ENCODE peak calls at places on chromosome 5, in nine cellular contexts. O, W, L, Z, V, N, S, E and Q are unnamed samples.

GRCh38 chr5:68730220-68731010 is 363.4 kb upstream of the SLC30A5 start:
- DNase-seq in L (peak), E (peak), N (no peak), V (peak), O (no peak), S (peak), Z (no peak), W (peak), Q (peak)

GRCh38 chr5:42798284-42799240 is 13.1 kb downstream of the SELENOP start:
- DNase-seq in E (no peak), Z (no peak), L (no peak), V (no peak), O (no peak), S (no peak), N (no peak), W (no peak), Q (no peak)

GRCh38 chr5:43007246-43007910 is 32.7 kb downstream of the ANXA2R start:
- DNase-seq in O (no peak), Z (peak), E (peak), S (peak), W (no peak), N (peak), V (peak), L (peak), Q (no peak)

GRCh38 chr5:179765400-179765799 is 28.4 kb upstream of the LTC4S start:
- DNase-seq in S (peak), L (peak), W (no peak), N (no peak), Z (no peak), O (peak), V (peak), E (peak), Q (peak)

GRCh38 chr5:99355881-99356280 is 427.1 kb upstream of the CHD1 start:
- DNase-seq in L (no peak), S (no peak), Z (no peak), N (no peak), E (no peak), V (peak), O (no peak), W (no peak), Q (no peak)

GRCh38 chr5:79070002-79070567 is 518 bp downstream of the BHMT2 start:
- DNase-seq in N (no peak), E (peak), L (no peak), W (no peak), Z (no peak), O (no peak), V (no peak), S (no peak), Q (no peak)

GRCh38 chr5:160245506-160246100 is 16.3 kb downstream of the FABP6 start:
- DNase-seq in O (no peak), Z (no peak), S (no peak), E (no peak), W (peak), L (no peak), V (no peak), N (no peak), Q (no peak)

GRCh38 chr5:42951169-42951846 is 88.8 kb downstream of the ANXA2R start:
- DNase-seq in W (no peak), Z (peak), V (no peak), S (peak), L (peak), N (peak), O (no peak), E (peak), Q (no peak)

GRCh38 chr5:107129051-107129450 is 541.7 kb downstream of the EFNA5 start:
- DNase-seq in O (no peak), L (no peak), N (no peak), E (no peak), W (no peak), V (peak), S (peak), Z (no peak), Q (no peak)

GRCh38 chr5:93723005-93723404 is 18.4 kb downstream of the POU5F2 start:
- DNase-seq in S (peak), O (no peak), V (no peak), Z (no peak), E (no peak), L (peak), W (no peak), N (no peak), Q (no peak)

GRCh38 chr5:159211712-159212111 is 2.4 kb upstream of the RNF145 start:
- DNase-seq in W (no peak), N (no peak), L (no peak), S (no peak), E (no peak), O (no peak), Z (no peak), V (no peak), Q (no peak)